ENCODE peak calls at places on chromosomes 1 and 21, in seven cellular contexts. I is 8988T, O is AG04450, Q is memory B cell, D is activated T-helper 1 cell treated with Interleukin-2 at 50 U/mL for 16 hours, T is pancreas, P is upper lobe of left lung. X is an unnamed sample.

GRCh38 chr1:195714248-195714647 is 894.0 kb downstream of the KCNT2 start:
- DNase-seq in I (no peak), O (peak), Q (no peak), D (no peak), T (no peak), P (no peak), X (no peak)

GRCh38 chr1:44044071-44044801 is 13.0 kb upstream of the SLC6A9 start:
- DNase-seq in I (no peak), O (no peak), Q (no peak), D (no peak), T (no peak), P (no peak), X (no peak)

GRCh38 chr1:35585281-35585680 is 12.2 kb downstream of the TFAP2E start:
- DNase-seq in I (no peak), O (no peak), Q (no peak), D (no peak), T (no peak), P (no peak), X (no peak)

GRCh38 chr1:234617135-234617985 is 7.4 kb upstream of the IRF2BP2 start:
- DNase-seq in I (no peak), O (no peak), Q (no peak), D (no peak), T (no peak), P (no peak), X (no peak)

GRCh38 chr1:154241703-154242352 is 21.1 kb downstream of the UBAP2L start:
- DNase-seq in I (no peak), O (no peak), Q (no peak), D (no peak), T (no peak), P (no peak), X (no peak)

GRCh38 chr1:42529724-42530161 is 66.7 kb downstream of the CCDC30 start:
- DNase-seq in I (no peak), O (no peak), Q (no peak), D (no peak), T (no peak), P (no peak), X (peak)

GRCh38 chr1:117564227-117565082 is 41.4 kb upstream of the TENT5C start:
- DNase-seq in I (no peak), O (no peak), Q (no peak), D (no peak), T (no peak), P (no peak), X (no peak)

GRCh38 chr21:35840197-35840799 is 220.0 kb downstream of the SETD4 start:
- DNase-seq in I (no peak), O (peak), Q (peak), D (no peak), T (peak), P (no peak), X (peak)

GRCh38 chr1:36349241-36349671 is 25.8 kb upstream of the EVA1B start:
- DNase-seq in I (no peak), O (no peak), Q (no peak), D (no peak), T (no peak), P (no peak), X (no peak)

GRCh38 chr1:91876040-91876470 is 9.9 kb downstream of the TGFBR3 start:
- DNase-seq in I (no peak), O (no peak), Q (no peak), D (no peak), T (no peak), P (no peak), X (no peak)

GRCh38 chr1:2050482-2050792 is 226 bp downstream of the PRKCZ start:
- DNase-seq in I (no peak), O (no peak), Q (no peak), D (no peak), T (peak), P (no peak), X (peak)

GRCh38 chr1:244102471-244102870 is 51.4 kb downstream of the ZBTB18 start:
- DNase-seq in I (no peak), O (no peak), Q (no peak), D (no peak), T (no peak), P (peak), X (no peak)

GRCh38 chr21:45582128-45582527 is 39.9 kb upstream of the SLC19A1 start:
- DNase-seq in I (no peak), O (no peak), Q (no peak), D (no peak), T (no peak), P (no peak), X (no peak)

GRCh38 chr1:232066521-232066920 is 439.9 kb downstream of the DISC1 start:
- DNase-seq in I (no peak), O (no peak), Q (no peak), D (no peak), T (no peak), P (no peak), X (no peak)

GRCh38 chr21:35072960-35073359 is 23.9 kb upstream of the RUNX1 start:
- DNase-seq in I (no peak), O (peak), Q (no peak), D (no peak), T (no peak), P (no peak), X (no peak)

GRCh38 chr1:11335417-11336070 is 62.5 kb downstream of the UBIAD1 start:
- DNase-seq in I (no peak), O (no peak), Q (peak), D (no peak), T (no peak), P (no peak), X (no peak)

GRCh38 chr1:93904228-93904627 is 5.0 kb downstream of the GCLM start:
- DNase-seq in I (no peak), O (no peak), Q (no peak), D (no peak), T (no peak), P (no peak), X (no peak)

GRCh38 chr1:63119575-63120155 is 202.7 kb upstream of the FOXD3 start:
- DNase-seq in I (no peak), O (no peak), Q (no peak), D (no peak), T (no peak), P (no peak), X (no peak)

GRCh38 chr1:29465755-29466154 is 229.4 kb downstream of the PTPRU start:
- DNase-seq in I (no peak), O (peak), Q (no peak), D (no peak), T (no peak), P (no peak), X (no peak)

GRCh38 chr1:170533331-170533730 is 1.4 kb downstream of the GORAB start:
- DNase-seq in I (no peak), O (no peak), Q (no peak), D (no peak), T (no peak), P (no peak), X (no peak)

GRCh38 chr1:93708734-93709481 is 27.3 kb upstream of the BCAR3 start:
- DNase-seq in I (no peak), O (no peak), Q (no peak), D (no peak), T (peak), P (no peak), X (no peak)

GRCh38 chr1:77978293-77978968 is 441 bp downstream of the FUBP1 start:
- DNase-seq in I (no peak), O (peak), Q (peak), D (peak), T (peak), P (peak), X (peak)

GRCh38 chr21:45844181-45844580 is 137.4 kb upstream of the COL6A1 start:
- DNase-seq in I (no peak), O (no peak), Q (no peak), D (no peak), T (no peak), P (no peak), X (no peak)

GRCh38 chr1:53644909-53645689 is 93.9 kb downstream of the GLIS1 start:
- DNase-seq in I (no peak), O (no peak), Q (no peak), D (no peak), T (no peak), P (no peak), X (no peak)

GRCh38 chr1:54800899-54801759 is at the start of gene TTC22:
- DNase-seq in I (peak), O (no peak), Q (peak), D (peak), T (peak), P (peak), X (no peak)

X was measured in A549.